ENCODE peak calls at places on chromosomes 2 and 18, in ten cellular contexts. V is GM06990; C is endothelial cell; Q is neural crest cell; O is CD8-positive, alpha-beta T cell; Y is heart right ventricle; A is adrenal gland; I is astrocyte; D is AG10803; L is right atrium auricular region. B is an unnamed sample.

GRCh38 chr2:98099939-98100743 is 13.2 kb downstream of the VWA3B start:
- DNase-seq in V (no peak), C (no peak), Q (no peak), O (no peak), Y (no peak), A (no peak), I (no peak), D (no peak), L (no peak), B (no peak)

GRCh38 chr2:169734172-169734847 is 678 bp downstream of the KLHL23 start:
- DNase-seq in V (peak; percentile 48), C (peak; percentile 55), Q (peak; percentile 50), O (no peak), Y (peak; percentile 23), A (no peak), I (no peak), D (no peak), L (no peak), B (no peak)

GRCh38 chr2:151971301-151972072 is 127.4 kb downstream of the CACNB4 start:
- DNase-seq in V (no peak), C (no peak), Q (no peak), O (no peak), Y (no peak), A (no peak), I (no peak), D (no peak), L (no peak), B (no peak)

GRCh38 chr2:230947908-230948365 is 22.9 kb upstream of the GPR55 start:
- DNase-seq in V (peak; percentile 89), C (no peak), Q (no peak), O (no peak), Y (no peak), A (no peak), I (no peak), D (no peak), L (no peak), B (no peak)

GRCh38 chr2:138090330-138090729 is 126.1 kb downstream of the HNMT start:
- DNase-seq in V (peak; percentile 1), C (peak; percentile 29), Q (no peak), O (no peak), Y (no peak), A (no peak), I (peak; percentile 28), D (peak; percentile 54), L (no peak), B (no peak)

GRCh38 chr2:74860521-74860920 is 26.6 kb downstream of the HK2 start:
- DNase-seq in V (no peak), C (no peak), Q (no peak), O (no peak), Y (no peak), A (no peak), I (no peak), D (no peak), L (no peak), B (no peak)

GRCh38 chr2:75168186-75168585 is 31.1 kb downstream of the TACR1 start:
- DNase-seq in V (no peak), C (no peak), Q (no peak), O (no peak), Y (no peak), A (no peak), I (no peak), D (no peak), L (no peak), B (no peak)

GRCh38 chr18:48139427-48140347 is 209.2 kb upstream of the SMAD2 start:
- DNase-seq in V (no peak), C (no peak), Q (no peak), O (no peak), Y (peak; percentile 68), A (peak; percentile 59), I (no peak), D (no peak), L (no peak), B (no peak)

GRCh38 chr18:3380384-3380961 is 69.5 kb upstream of the TGIF1 start:
- DNase-seq in V (peak; percentile 46), C (no peak), Q (no peak), O (no peak), Y (no peak), A (no peak), I (peak; percentile 36), D (no peak), L (no peak), B (no peak)

DNA sequence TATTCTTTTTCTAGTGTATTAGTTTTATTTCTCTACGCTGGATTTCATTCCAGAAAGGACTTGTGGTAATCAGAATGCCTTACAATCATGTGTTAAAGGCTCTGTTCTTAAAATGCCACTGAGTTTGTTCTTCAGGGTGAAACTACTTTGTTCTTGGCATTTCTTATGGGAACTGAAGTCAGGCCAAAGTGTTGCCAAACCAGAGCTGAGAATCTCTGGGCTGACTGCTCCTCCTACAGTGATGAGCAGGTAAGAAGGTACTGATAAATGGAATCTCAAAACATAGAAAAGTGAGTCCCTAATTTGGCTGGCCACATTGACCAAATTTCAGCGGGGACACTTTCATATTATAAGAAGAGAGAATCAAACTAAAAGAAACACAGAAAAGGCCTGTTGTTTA is 55.1 kb upstream of the ZNF397 start:
- DNase-seq in V (no peak), C (no peak), Q (no peak), O (no peak), Y (no peak), A (peak; percentile 15), I (no peak), D (peak; percentile 12), L (no peak), B (no peak)
- TF ChIP-seq CTCF in V (no peak), C (no peak), Q (no peak), O (no peak), Y (no peak), A (no peak), I (no peak), D (no peak), L (no peak), B (no peak)

GRCh38 chr2:120303177-120303576 is 42.8 kb upstream of the INHBB start:
- DNase-seq in V (no peak), C (no peak), Q (no peak), O (no peak), Y (no peak), A (no peak), I (no peak), D (no peak), L (no peak), B (no peak)

GRCh38 chr2:120307482-120307881 is 38.5 kb upstream of the INHBB start:
- DNase-seq in V (no peak), C (no peak), Q (no peak), O (no peak), Y (no peak), A (no peak), I (no peak), D (no peak), L (no peak), B (no peak)

GRCh38 chr2:120308038-120308910 is 37.7 kb upstream of the INHBB start:
- DNase-seq in V (peak; percentile 50), C (no peak), Q (no peak), O (no peak), Y (no peak), A (no peak), I (no peak), D (no peak), L (no peak), B (no peak)

GRCh38 chr2:120306091-120306490 is 39.8 kb upstream of the INHBB start:
- DNase-seq in V (no peak), C (no peak), Q (no peak), O (no peak), Y (no peak), A (no peak), I (no peak), D (no peak), L (no peak), B (no peak)

GRCh38 chr2:120305296-120305695 is 40.6 kb upstream of the INHBB start:
- DNase-seq in V (no peak), C (peak; percentile 43), Q (no peak), O (no peak), Y (no peak), A (no peak), I (no peak), D (no peak), L (no peak), B (no peak)
- TF ChIP-seq CTCF in V (peak; percentile 44), C (no peak), Q (peak; percentile 27), O (no peak), Y (peak; percentile 31), A (no peak), I (peak; percentile 17), D (peak; percentile 36), L (peak; percentile 34), B (peak; percentile 30)

GRCh38 chr2:73260338-73260984 is 23.8 kb downstream of the FBXO41 start:
- DNase-seq in V (no peak), C (peak; percentile 71), Q (peak; percentile 60), O (no peak), Y (no peak), A (peak; percentile 82), I (peak; percentile 13), D (peak; percentile 52), L (no peak), B (peak; percentile 72)
- TF ChIP-seq CTCF in V (peak; percentile 46), C (no peak), Q (peak; percentile 53), O (no peak), Y (peak; percentile 54), A (peak; percentile 60), I (peak; percentile 26), D (peak; percentile 67), L (peak; percentile 56), B (peak; percentile 57)

GRCh38 chr2:72583376-72583775 is 242.5 kb downstream of the EXOC6B start:
- DNase-seq in V (no peak), C (no peak), Q (no peak), O (no peak), Y (no peak), A (no peak), I (no peak), D (peak; percentile 16), L (no peak), B (no peak)

GRCh38 chr2:72581560-72582181 is 244.2 kb downstream of the EXOC6B start:
- DNase-seq in V (no peak), C (peak; percentile 6), Q (no peak), O (no peak), Y (no peak), A (no peak), I (no peak), D (no peak), L (no peak), B (no peak)

GRCh38 chr2:72576459-72576858 is 249.4 kb downstream of the EXOC6B start:
- DNase-seq in V (no peak), C (no peak), Q (no peak), O (no peak), Y (no peak), A (no peak), I (peak; percentile 8), D (peak; percentile 12), L (no peak), B (no peak)

GRCh38 chr2:72576861-72577260 is 249.0 kb downstream of the EXOC6B start:
- DNase-seq in V (no peak), C (no peak), Q (no peak), O (no peak), Y (no peak), A (no peak), I (peak; percentile 61), D (peak; percentile 73), L (no peak), B (no peak)

DNA sequence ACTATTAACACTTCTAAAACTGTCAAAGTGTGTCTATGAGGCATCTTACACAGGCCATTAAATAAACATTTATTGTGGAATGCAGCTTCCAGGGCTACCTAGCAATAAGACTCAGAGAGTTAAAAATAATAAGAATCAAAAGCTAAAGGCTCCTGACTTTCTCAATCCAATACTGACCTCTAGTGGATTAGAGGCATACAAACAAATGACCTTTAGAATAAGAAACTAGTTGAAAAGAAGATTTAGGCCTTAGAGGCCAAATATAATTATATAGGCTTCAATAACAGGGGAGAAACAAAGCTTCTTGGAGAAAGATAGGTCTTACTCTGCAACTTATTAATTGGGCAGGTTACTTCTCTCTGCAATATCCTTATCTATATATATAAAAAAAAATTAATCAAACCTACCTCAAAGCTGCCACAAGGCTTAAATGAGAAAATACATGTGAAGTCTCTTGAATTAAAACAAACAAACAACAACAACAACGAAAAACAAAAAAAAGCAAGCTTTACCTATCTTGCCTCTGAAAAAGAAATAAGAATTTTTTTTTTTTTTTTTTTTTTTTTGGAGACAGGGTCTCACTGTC is 246.1 kb downstream of the EXOC6B start:
- DNase-seq in V (no peak), C (no peak), Q (no peak), O (no peak), Y (no peak), A (no peak), I (peak; percentile 39), D (peak; percentile 66), L (no peak), B (no peak)
- TF ChIP-seq CTCF in V (peak; percentile 52), C (peak; percentile 64), Q (peak; percentile 85), O (peak; percentile 47), Y (peak; percentile 66), A (peak; percentile 75), I (peak; percentile 79), D (peak; percentile 75), L (peak; percentile 75), B (peak; percentile 64)

B was measured in D721Med.